ENCODE peak calls at places on chromosomes 13 and 19, in four cellular contexts. L, M, Y and S are unnamed samples.

GRCh38 chr19:6779204-6779603 is 6.7 kb downstream of the VAV1 start:
- DNase-seq in L (no peak), M (no peak), Y (no peak), S (no peak)

GRCh38 chr13:113639661-113640262 is 18.2 kb downstream of the ATP4B start:
- DNase-seq in L (no peak), M (no peak), Y (peak), S (no peak)

GRCh38 chr19:4542896-4543351 is 3.1 kb upstream of the LRG1 start:
- DNase-seq in L (peak), M (no peak), Y (no peak), S (no peak)

GRCh38 chr13:110448230-110448629 is 113.3 kb downstream of the RAB20 start:
- DNase-seq in L (no peak), M (peak), Y (no peak), S (peak)

GRCh38 chr13:31909889-31910551 is 121.6 kb upstream of the FRY start:
- DNase-seq in L (no peak), M (peak), Y (peak), S (peak)

GRCh38 chr19:30671622-30672051 is 299.5 kb downstream of the ZNF536 start:
- DNase-seq in L (no peak), M (no peak), Y (peak), S (no peak)

GRCh38 chr19:1057185-1057857 is 9.6 kb upstream of the ARHGAP45 start:
- DNase-seq in L (no peak), M (peak), Y (peak), S (peak)

GRCh38 chr13:111251646-111252448 is 68.6 kb upstream of the TEX29 start:
- DNase-seq in L (no peak), M (no peak), Y (no peak), S (peak)

GRCh38 chr19:12884926-12885748 is 1.9 kb downstream of the KLF1 start:
- DNase-seq in L (peak), M (peak), Y (peak), S (peak)

GRCh38 chr13:95950103-95950502 is 103.1 kb downstream of the UGGT2 start:
- DNase-seq in L (no peak), M (no peak), Y (no peak), S (no peak)

GRCh38 chr13:86051134-86052103 is 252.2 kb upstream of the SLITRK6 start:
- DNase-seq in L (no peak), M (peak), Y (peak), S (peak)

GRCh38 chr19:19453129-19453461 is 47.6 kb downstream of the GATAD2A start:
- DNase-seq in L (no peak), M (no peak), Y (no peak), S (no peak)

GRCh38 chr13:112651306-112651705 is 38.5 kb upstream of the ATP11A start:
- DNase-seq in L (no peak), M (no peak), Y (no peak), S (no peak)

GRCh38 chr13:32587774-32588165 is 1.5 kb downstream of the PDS5B start:
- DNase-seq in L (peak), M (peak), Y (no peak), S (peak)

GRCh38 chr19:44111910-44112463 is 1.2 kb upstream of the ZNF225 start:
- DNase-seq in L (no peak), M (peak), Y (peak), S (peak)

GRCh38 chr19:47377208-47377701 is 28.1 kb downstream of the DHX34 start:
- DNase-seq in L (no peak), M (no peak), Y (no peak), S (no peak)

GRCh38 chr19:7312816-7313215 is 18.6 kb upstream of the INSR start:
- DNase-seq in L (no peak), M (no peak), Y (no peak), S (no peak)

GRCh38 chr19:28420731-28421550 is 792.0 kb downstream of the UQCRFS1 start:
- DNase-seq in L (no peak), M (peak), Y (no peak), S (no peak)

GRCh38 chr13:75566658-75567057 is 17.1 kb downstream of the UCHL3 start:
- DNase-seq in L (no peak), M (peak), Y (no peak), S (peak)

GRCh38 chr13:48493076-48493765 is 39.7 kb downstream of the RCBTB2 start:
- DNase-seq in L (no peak), M (peak), Y (no peak), S (peak)

GRCh38 chr19:51690359-51691121 is 2.6 kb upstream of the SPACA6 start:
- DNase-seq in L (peak), M (peak), Y (peak), S (peak)

GRCh38 chr13:71483733-71484132 is 383.3 kb downstream of the DACH1 start:
- DNase-seq in L (no peak), M (no peak), Y (no peak), S (no peak)

DNA sequence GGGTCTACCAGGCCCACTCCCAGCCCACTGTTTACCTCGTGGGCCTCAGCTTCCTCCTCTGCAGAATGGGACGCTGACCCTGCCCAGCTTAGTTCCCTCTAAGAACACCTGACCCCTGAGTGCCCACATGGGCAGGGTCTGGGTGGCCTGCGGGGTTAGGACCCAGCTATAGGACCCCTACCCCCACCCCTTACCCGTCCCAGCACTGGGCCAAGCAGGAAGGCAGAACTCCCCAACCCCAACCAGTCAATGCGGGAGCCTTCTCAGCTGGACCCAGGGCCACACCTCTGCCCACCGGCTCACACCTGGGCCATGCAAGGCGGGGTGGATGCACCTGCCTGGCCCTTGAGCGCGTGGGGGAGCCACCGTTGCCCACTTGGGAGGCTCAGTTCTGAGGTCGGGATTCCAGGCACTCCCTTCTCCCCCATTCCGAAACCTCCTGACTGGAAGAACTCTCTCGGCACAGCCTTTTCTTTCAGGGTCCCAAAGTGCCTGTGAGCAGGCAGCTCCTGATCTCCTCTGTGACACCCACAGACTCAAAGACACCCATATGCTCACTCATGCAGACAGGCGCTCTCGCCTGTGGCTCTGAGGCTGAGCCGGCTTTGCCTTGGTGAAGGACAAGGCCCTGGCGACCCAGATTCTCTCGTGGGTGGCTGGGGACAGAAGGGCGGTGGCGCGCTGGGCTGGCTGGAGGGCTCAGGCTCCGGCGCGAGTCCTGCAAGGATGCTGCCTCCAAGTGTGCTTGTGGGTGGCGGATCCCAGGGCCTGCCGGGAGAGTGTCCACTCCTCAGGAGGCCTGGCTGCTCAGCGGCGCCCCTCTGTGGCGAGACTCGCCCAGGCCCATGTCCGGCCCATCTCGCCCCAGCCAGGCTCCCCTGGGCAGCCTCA is 27.9 kb upstream of the PARP4 start:
- DNase-seq in L (no peak), M (no peak), Y (peak), S (no peak)
- TF ChIP-seq CTCF in L (no peak), M (no peak), Y (peak), S (no peak)

DNA sequence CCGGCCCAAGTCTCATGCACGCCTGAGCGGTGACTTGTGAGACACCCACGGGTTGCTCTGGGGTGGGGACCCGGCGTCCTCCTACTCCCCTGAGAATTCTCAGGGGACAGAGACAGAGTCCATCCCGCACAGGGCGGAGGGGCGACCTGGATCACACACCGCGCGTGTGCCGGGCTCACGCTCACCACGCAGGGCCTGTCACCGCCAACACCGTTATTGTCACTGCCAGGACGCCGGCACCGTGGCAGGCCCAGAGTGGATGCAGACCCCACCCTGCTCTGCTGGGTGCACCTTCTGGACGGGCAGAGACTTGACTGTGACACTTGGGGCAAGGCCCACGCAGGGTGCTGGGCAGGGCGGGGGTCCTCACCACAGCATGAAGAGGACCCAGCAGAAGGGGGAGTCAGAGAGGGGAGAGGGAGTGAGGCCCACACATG is 16.2 kb downstream of the MOB3A start:
- DNase-seq in L (no peak), M (no peak), Y (no peak), S (no peak)
- H3K4me3 ChIP-seq in L (no peak), M (no peak), Y (no peak), S (no peak)

GRCh38 chr13:27620377-27621115 is at the start of gene LNX2:
- DNase-seq in L (peak), M (peak), Y (peak), S (peak)
- TF ChIP-seq CTCF in L (no peak), M (no peak), Y (no peak), S (no peak)

DNA sequence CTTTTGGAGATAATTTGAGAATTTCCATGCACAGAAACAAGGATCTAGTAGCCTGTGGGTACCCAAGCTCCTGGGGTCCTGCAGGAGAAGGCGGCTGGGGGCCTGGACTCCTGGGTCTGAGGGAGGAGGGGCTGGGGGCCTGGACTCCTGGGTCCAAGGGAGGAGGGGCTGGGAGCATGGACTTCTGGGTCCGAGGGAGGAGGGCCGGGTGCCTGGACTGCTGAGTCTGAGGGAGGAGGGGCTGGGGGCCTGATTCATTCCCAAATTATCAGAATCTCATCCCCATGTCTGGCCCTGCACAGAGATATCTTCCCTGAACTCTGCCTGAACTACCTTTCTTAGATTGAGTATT is 520 bp upstream of the RDH13 start:
- DNase-seq in L (no peak), M (no peak), Y (no peak), S (no peak)
- H3K4me3 ChIP-seq in L (peak), M (no peak), Y (no peak), S (no peak)

DNA sequence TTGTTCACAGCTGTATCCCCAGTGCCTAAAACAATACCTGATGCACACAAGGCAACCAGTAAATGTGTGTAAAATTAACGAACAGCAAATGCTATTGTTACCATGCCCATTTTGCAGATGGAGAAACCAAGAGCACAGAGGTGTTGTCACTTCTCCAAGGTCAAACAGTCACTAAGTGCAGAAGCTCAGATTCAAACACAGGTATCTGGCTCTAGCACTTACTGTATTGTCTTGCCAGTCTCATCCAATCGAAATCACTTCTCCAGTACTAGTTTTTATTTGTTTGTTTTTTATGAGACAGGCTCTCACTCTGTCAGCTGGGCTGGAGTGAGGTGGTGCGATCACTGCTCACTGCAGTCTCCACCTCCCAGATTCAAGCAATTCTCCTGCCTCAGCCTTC is 13.7 kb downstream of the PLD3 start:
- DNase-seq in L (no peak), M (no peak), Y (no peak), S (no peak)
- TF ChIP-seq CTCF in L (no peak), M (no peak), Y (no peak), S (no peak)

GRCh38 chr13:106527806-106528205 is 7.7 kb downstream of the EFNB2 start:
- DNase-seq in L (no peak), M (no peak), Y (no peak), S (no peak)

GRCh38 chr13:106530209-106530906 is 5.1 kb downstream of the EFNB2 start:
- DNase-seq in L (no peak), M (no peak), Y (no peak), S (peak)

GRCh38 chr13:106530907-106531520 is 4.4 kb downstream of the EFNB2 start:
- DNase-seq in L (no peak), M (no peak), Y (no peak), S (no peak)

GRCh38 chr13:106528711-106529414 is 6.6 kb downstream of the EFNB2 start:
- DNase-seq in L (no peak), M (no peak), Y (peak), S (no peak)

DNA sequence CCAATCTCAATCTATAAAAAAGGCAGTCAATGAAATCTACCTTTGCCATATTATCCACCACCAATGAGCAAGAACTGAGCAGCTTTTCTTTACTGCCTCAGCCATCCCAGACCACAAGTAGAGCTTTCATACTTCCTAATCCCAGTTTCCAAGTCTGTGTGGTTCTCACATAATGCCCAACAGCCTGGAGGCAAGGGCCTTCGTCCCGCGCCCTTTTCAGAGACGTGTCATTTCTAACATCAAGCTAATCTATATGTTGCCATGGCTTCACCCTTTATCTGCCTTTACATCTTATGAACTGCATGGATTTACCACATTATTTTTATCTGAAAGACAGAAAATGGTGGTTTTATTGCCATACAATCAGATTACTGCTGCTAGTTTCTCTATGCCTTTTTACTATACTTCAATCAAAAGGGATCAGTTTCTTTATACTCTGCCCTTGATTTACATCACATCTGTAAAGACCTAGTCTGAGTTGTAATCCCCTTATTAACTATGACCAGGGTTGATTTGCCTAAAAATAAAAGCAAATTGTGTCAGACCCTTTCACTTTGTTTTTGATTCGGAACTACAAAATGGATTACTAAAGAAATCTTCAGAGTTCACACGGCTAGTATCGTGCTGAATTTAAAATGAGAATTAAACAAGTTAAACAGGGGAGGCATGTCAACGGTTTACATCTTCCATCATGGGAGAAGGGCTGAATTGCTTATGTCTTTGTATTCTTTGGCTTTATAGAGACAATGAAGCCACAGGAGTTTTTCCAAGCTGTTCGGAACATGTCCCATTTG is 5.8 kb downstream of the EFNB2 start:
- DNase-seq in L (no peak), M (no peak), Y (no peak), S (no peak)
- H3K4me3 ChIP-seq in L (no peak), M (no peak), Y (peak), S (peak)